ENCODE peak calls at places on chromosome 11, in eight cellular contexts. C is thoracic aorta; O is ovary; R is body of pancreas; K is right lobe of liver; H is CD8-positive, alpha-beta memory T cell; V is mesendoderm; U is neuronal stem cell. J is an unnamed sample. For H3K4me1, the result is how much of the 10 kb centered on the place peaks cover.

GRCh38 chr11:8531312-8531711 is 62.7 kb downstream of the STK33 start:
- DNase-seq in R (no peak), C (no peak), V (no peak), H (no peak), U (no peak), K (no peak), O (no peak), J (peak)

GRCh38 chr11:36605221-36606216 is 7.5 kb upstream of the RAG2 start:
- DNase-seq in O (no peak), V (no peak), U (no peak), C (no peak), R (no peak), H (no peak), K (no peak), J (no peak)

GRCh38 chr11:70070736-70071135 is 7.4 kb upstream of the ANO1 start:
- DNase-seq in V (no peak), H (no peak), U (no peak), C (no peak), K (peak), O (no peak), R (no peak), J (no peak)

GRCh38 chr11:76598426-76598839 is 72.1 kb downstream of the LRRC32 start:
- DNase-seq in V (peak), K (no peak), C (no peak), R (peak), O (no peak), U (no peak), H (no peak), J (no peak)

GRCh38 chr11:120332822-120333716 is 3.1 kb upstream of the ARHGEF12 start:
- DNase-seq in U (no peak), V (no peak), R (no peak), K (no peak), C (no peak), H (no peak), O (no peak), J (no peak)

GRCh38 chr11:65384301-65384889 is 1.9 kb upstream of the SLC25A45 start:
- DNase-seq in V (no peak), U (no peak), C (no peak), O (no peak), R (no peak), H (peak), K (no peak), J (no peak)

GRCh38 chr11:46235777-46236688 is 41.4 kb upstream of the CREB3L1 start:
- DNase-seq in V (no peak), C (no peak), R (no peak), K (no peak), O (no peak), U (no peak), H (no peak), J (no peak)

GRCh38 chr11:12220305-12220704 is 109.9 kb downstream of the MICAL2 start:
- DNase-seq in R (peak), C (no peak), O (peak), V (no peak), H (no peak), K (peak), U (no peak), J (peak)

GRCh38 chr11:121586727-121587126 is 134.0 kb upstream of the SORL1-AS1 start:
- DNase-seq in H (no peak), K (no peak), C (no peak), V (no peak), O (no peak), R (no peak), U (no peak), J (no peak)

GRCh38 chr11:28195449-28195848 is 87.3 kb downstream of the METTL15 start:
- DNase-seq in K (no peak), R (no peak), V (no peak), U (no peak), C (no peak), H (no peak), O (no peak), J (no peak)

GRCh38 chr11:91261513-91261912 is 963.1 kb upstream of the FAT3 start:
- DNase-seq in K (no peak), V (peak), H (no peak), O (no peak), R (no peak), C (no peak), U (no peak), J (no peak)

GRCh38 chr11:46112961-46113617 is 8.2 kb downstream of the PHF21A start:
- DNase-seq in C (no peak), K (no peak), U (peak), V (peak), O (no peak), R (peak), H (peak), J (no peak)

GRCh38 chr11:111540921-111541208 is 345 bp downstream of the LAYN start:
- DNase-seq in O (no peak), U (no peak), R (no peak), K (no peak), C (no peak), H (no peak), V (no peak), J (no peak)

GRCh38 chr11:37905707-37906417 is 1307.8 kb upstream of the RAG2 start:
- DNase-seq in V (no peak), C (no peak), O (peak), U (no peak), H (no peak), K (no peak), R (peak), J (no peak)

GRCh38 chr11:72741429-72741833 is 10.8 kb downstream of the ARAP1 start:
- DNase-seq in H (peak), U (no peak), O (no peak), C (no peak), K (no peak), V (peak), R (no peak), J (peak)

GRCh38 chr11:68525320-68525719 is 64.8 kb downstream of the PPP6R3 start:
- DNase-seq in K (no peak), V (no peak), C (no peak), R (no peak), O (no peak), U (no peak), H (no peak), J (no peak)

GRCh38 chr11:28879869-28880268 is 771.7 kb downstream of the METTL15 start:
- DNase-seq in R (no peak), O (no peak), H (no peak), K (no peak), U (no peak), C (no peak), V (no peak), J (no peak)

GRCh38 chr11:67449116-67449844 is 3.2 kb downstream of the GPR152 start:
- DNase-seq in C (no peak), V (no peak), H (no peak), O (no peak), K (no peak), U (no peak), R (no peak), J (no peak)

GRCh38 chr11:90414221-90414620 is 191.4 kb upstream of the CHORDC1 start:
- DNase-seq in U (no peak), R (no peak), H (no peak), C (no peak), V (no peak), O (no peak), K (no peak), J (no peak)

GRCh38 chr11:47524200-47524874 is 28.6 kb downstream of the CELF1 start:
- DNase-seq in R (peak), V (no peak), C (no peak), H (no peak), K (no peak), O (no peak), U (no peak), J (peak)

GRCh38 chr11:113201055-113201818 is 113.1 kb upstream of the TTC12 start:
- DNase-seq in U (peak), V (peak), H (no peak), C (no peak), K (no peak), O (no peak), R (no peak), J (no peak)
- H3K27ac ChIP-seq in U (no peak), V (no peak), H (no peak), C (no peak), K (no peak), O (no peak), R (no peak), J (no peak)

GRCh38 chr11:116930586-116930985 is 93.2 kb upstream of the APOA1 start:
- DNase-seq in R (no peak), O (no peak), V (no peak), C (no peak), K (no peak), H (no peak), U (no peak), J (no peak)
- H3K4me1 ChIP-seq in R (under half), O (under half), V (under half), C (under half), K (under half), H (half or more), U (under half), J (half or more)

GRCh38 chr11:86941077-86941870 is 13.9 kb downstream of the FZD4 start:
- DNase-seq in O (no peak), V (no peak), H (no peak), U (no peak), C (no peak), R (no peak), K (peak), J (no peak)
- H3K27ac ChIP-seq in O (peak), V (no peak), H (no peak), U (no peak), C (peak), R (peak), K (peak), J (peak)

DNA sequence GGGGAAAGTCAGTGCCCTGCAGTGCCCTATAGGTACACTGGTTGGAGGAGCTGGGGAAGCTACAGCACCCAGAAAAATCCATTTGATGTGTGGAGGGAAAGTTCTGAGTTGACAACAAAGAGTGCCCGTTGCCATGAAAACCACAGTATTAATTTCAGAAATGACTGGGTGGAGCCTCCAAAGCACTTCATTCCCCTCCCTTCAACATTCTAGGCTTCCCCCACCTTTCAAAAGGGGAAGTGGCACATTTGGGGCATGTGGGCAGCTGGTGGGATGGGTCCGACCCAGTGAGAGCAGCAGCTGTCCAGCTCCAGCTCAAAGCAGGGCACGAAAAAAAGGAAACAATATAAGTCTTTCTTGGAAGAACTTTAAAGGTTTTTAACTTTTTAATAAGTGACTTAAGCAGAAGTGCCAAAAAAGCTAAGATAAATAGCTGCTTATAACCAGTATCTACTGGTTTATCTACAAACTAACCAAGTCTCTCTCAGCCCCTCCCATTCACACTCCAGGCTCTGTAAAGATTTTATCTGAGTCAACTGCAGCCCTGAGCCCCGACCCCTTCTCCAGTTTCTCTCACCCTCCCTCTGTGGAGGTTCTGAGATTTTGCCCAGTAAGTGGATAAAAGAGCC is 9.0 kb upstream of the AHNAK start:
- DNase-seq in K (no peak), O (no peak), H (peak), C (no peak), V (peak), U (no peak), R (no peak), J (peak)
- H3K4me1 ChIP-seq in K (under half), O (under half), H (half or more), C (half or more), V (under half), U (under half), R (half or more), J (half or more)

DNA sequence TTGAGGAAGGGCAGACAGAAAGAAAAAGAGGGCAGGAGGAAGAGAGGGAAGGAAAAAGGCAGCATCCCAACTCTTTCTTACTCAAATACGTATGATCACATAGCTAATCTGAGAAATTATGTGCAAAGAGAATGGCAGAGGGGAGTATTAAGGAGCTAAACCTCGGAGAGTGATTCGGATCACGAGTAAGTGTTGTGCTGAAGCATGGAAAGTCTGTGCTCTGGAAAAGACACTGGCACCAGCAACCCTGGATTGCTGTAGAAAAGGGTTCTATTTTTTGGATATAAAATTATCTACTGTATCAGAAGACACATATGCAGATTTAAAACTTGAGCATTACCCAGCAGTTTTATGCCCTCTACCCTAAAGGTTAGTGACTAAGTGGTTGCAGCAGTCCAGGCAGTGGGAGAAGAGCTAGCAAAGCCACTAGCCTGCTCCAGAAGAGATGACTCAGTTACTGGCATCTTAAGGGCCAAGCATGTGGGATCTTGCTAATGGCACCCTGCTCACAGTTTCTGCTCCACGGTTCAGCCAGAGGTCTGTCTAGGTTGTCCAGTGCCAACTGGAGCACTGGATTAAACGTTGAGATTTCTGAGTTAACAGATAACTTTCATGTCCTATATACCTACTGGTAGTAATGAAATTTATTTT is 151.7 kb downstream of the SWAP70 start:
- DNase-seq in C (no peak), O (no peak), H (no peak), V (peak), K (no peak), U (no peak), R (no peak), J (no peak)
- H3K27ac ChIP-seq in C (no peak), O (no peak), H (no peak), V (no peak), K (no peak), U (no peak), R (no peak), J (no peak)

GRCh38 chr11:6611092-6612007 is 666 bp downstream of the TAF10 start:
- DNase-seq in U (no peak), R (peak), C (no peak), H (no peak), V (peak), K (peak), O (peak), J (peak)
- H3K4me1 ChIP-seq in U (under half), R (under half), C (half or more), H (under half), V (under half), K (under half), O (under half), J (half or more)

J was measured in left ventricle myocardium inferior.